ENCODE peak calls at places on chromosome 17, in eight cellular contexts. H, E, M, P, I, J, W and Q are unnamed samples.

GRCh38 chr17:80892019-80892855 is 99.4 kb upstream of the CHMP6 start:
- DNase-seq in J (peak), E (peak), P (peak), H (no peak), I (peak), W (peak), M (peak), Q (peak)

GRCh38 chr17:51487947-51488346 is 227.6 kb downstream of the UTP18 start:
- DNase-seq in M (no peak), E (no peak), J (no peak), W (no peak), H (no peak), P (no peak), I (no peak), Q (no peak)

GRCh38 chr17:73595068-73595865 is 49.0 kb downstream of the SDK2 start:
- DNase-seq in J (peak), I (peak), P (peak), E (peak), W (no peak), H (no peak), M (no peak), Q (no peak)

GRCh38 chr17:80716986-80717385 is 172.3 kb downstream of the RPTOR start:
- DNase-seq in W (no peak), M (no peak), P (no peak), I (no peak), J (no peak), H (no peak), E (no peak), Q (no peak)

GRCh38 chr17:77744268-77744988 is 214.1 kb upstream of the TNRC6C start:
- DNase-seq in I (no peak), E (no peak), J (no peak), M (no peak), P (peak), H (no peak), W (no peak), Q (no peak)

GRCh38 chr17:66654341-66654740 is 180.6 kb upstream of the CACNG5 start:
- DNase-seq in H (peak), E (no peak), I (no peak), M (peak), W (no peak), P (no peak), J (no peak), Q (no peak)

GRCh38 chr17:81380117-81380516 is 15.1 kb upstream of the BAHCC1 start:
- DNase-seq in J (no peak), P (no peak), W (no peak), H (no peak), I (no peak), M (no peak), E (no peak), Q (no peak)

GRCh38 chr17:36142806-36143205 is 33.6 kb downstream of the TBC1D3B start:
- DNase-seq in J (no peak), P (no peak), H (no peak), I (no peak), W (no peak), E (no peak), M (no peak), Q (no peak)

GRCh38 chr17:9291912-9292562 is 270.7 kb downstream of the NTN1 start:
- DNase-seq in J (peak), P (peak), M (peak), H (no peak), E (no peak), I (peak), W (no peak), Q (peak)

GRCh38 chr17:80361495-80362220 is 53.3 kb upstream of the ENDOV start:
- DNase-seq in E (no peak), P (peak), I (peak), W (no peak), H (no peak), J (no peak), M (no peak), Q (peak)

GRCh38 chr17:27293359-27293897 is 486 bp upstream of the WSB1 start:
- DNase-seq in E (no peak), J (no peak), W (no peak), I (no peak), M (no peak), H (no peak), P (no peak), Q (no peak)

GRCh38 chr17:50093246-50093645 is 1.9 kb upstream of the PDK2 start:
- DNase-seq in J (no peak), I (no peak), M (no peak), H (no peak), W (no peak), E (no peak), P (no peak), Q (no peak)

GRCh38 chr17:17971431-17972125 is 622 bp downstream of the TOM1L2 start:
- DNase-seq in M (peak), I (peak), E (peak), J (peak), P (peak), H (peak), W (no peak), Q (no peak)

GRCh38 chr17:39954876-39955275 is 7.9 kb upstream of the GSDMA start:
- DNase-seq in H (no peak), J (no peak), W (no peak), I (no peak), P (no peak), M (no peak), E (no peak), Q (no peak)

GRCh38 chr17:38728290-38728831 is 1.8 kb upstream of the CISD3 start:
- DNase-seq in I (no peak), W (no peak), J (no peak), P (no peak), H (no peak), M (no peak), E (no peak), Q (no peak)

GRCh38 chr17:64269687-64270649 is 6.9 kb upstream of the TEX2 start:
- DNase-seq in M (no peak), J (no peak), P (peak), H (no peak), E (no peak), W (no peak), I (no peak), Q (no peak)

GRCh38 chr17:60421273-60422161 is 772 bp upstream of the CHCT1 start:
- DNase-seq in I (peak), W (peak), M (peak), E (peak), J (peak), P (peak), H (peak), Q (peak)

GRCh38 chr17:82281502-82282238 is 8.2 kb upstream of the CSNK1D start:
- DNase-seq in H (no peak), I (no peak), M (no peak), J (no peak), P (no peak), E (peak), W (no peak), Q (no peak)

GRCh38 chr17:49193513-49194296 is 16.7 kb downstream of the GNGT2 start:
- DNase-seq in E (peak), H (no peak), W (peak), J (peak), I (peak), M (peak), P (peak), Q (peak)

GRCh38 chr17:42457107-42457787 is 1.4 kb upstream of the ATP6V0A1 start:
- DNase-seq in H (no peak), P (no peak), M (no peak), I (no peak), W (no peak), E (no peak), J (no peak), Q (no peak)

GRCh38 chr17:7208027-7208571 is 11.5 kb downstream of the DLG4 start:
- DNase-seq in W (no peak), I (no peak), P (no peak), J (no peak), H (no peak), E (no peak), M (no peak), Q (no peak)

GRCh38 chr17:6639651-6640535 is 618 bp downstream of the KIAA0753 start:
- DNase-seq in M (peak), J (no peak), I (no peak), H (no peak), W (no peak), P (peak), E (peak), Q (peak)

GRCh38 chr17:58691701-58692238 is at the start of gene TEX14:
- DNase-seq in W (no peak), M (no peak), J (no peak), I (no peak), E (no peak), P (peak), H (no peak), Q (no peak)

GRCh38 chr17:73357318-73357717 is 45.5 kb upstream of the CDC42EP4 start:
- DNase-seq in H (no peak), M (no peak), J (no peak), E (no peak), I (no peak), W (no peak), P (no peak), Q (no peak)

GRCh38 chr17:74512041-74512440 is 19.2 kb downstream of the CD300LB start:
- DNase-seq in M (peak), I (no peak), J (no peak), E (no peak), P (peak), W (no peak), H (no peak), Q (no peak)

GRCh38 chr17:80864751-80865150 is 126.9 kb upstream of the CHMP6 start:
- DNase-seq in W (no peak), M (no peak), E (peak), H (no peak), P (no peak), I (no peak), J (no peak), Q (no peak)

GRCh38 chr17:1399366-1399678 is 700 bp downstream of the YWHAE start:
- DNase-seq in E (peak), I (no peak), J (no peak), H (no peak), P (peak), W (no peak), M (no peak), Q (no peak)

GRCh38 chr17:2222901-2223616 is 80.5 kb downstream of the SMG6 start:
- DNase-seq in J (no peak), W (no peak), P (peak), H (no peak), M (peak), I (no peak), E (no peak), Q (no peak)

GRCh38 chr17:40956401-40957254 is 10.1 kb downstream of the KRT39 start:
- DNase-seq in P (no peak), M (peak), J (no peak), W (no peak), I (no peak), H (no peak), E (no peak), Q (peak)

GRCh38 chr17:14359251-14359939 is 58.5 kb downstream of the HS3ST3B1 start:
- DNase-seq in I (no peak), E (no peak), M (no peak), J (no peak), P (no peak), H (no peak), W (no peak), Q (no peak)

GRCh38 chr17:69117855-69118758 is 23.6 kb downstream of the ABCA6 start:
- DNase-seq in M (no peak), W (no peak), J (no peak), H (no peak), I (no peak), E (no peak), P (no peak), Q (no peak)

GRCh38 chr17:10799407-10799806 is 4.5 kb downstream of the TMEM238L start:
- DNase-seq in I (no peak), E (no peak), M (no peak), W (no peak), P (no peak), J (no peak), H (no peak), Q (no peak)

GRCh38 chr17:2711608-2712299 is at the start of gene CLUH:
- DNase-seq in P (peak), E (peak), H (peak), I (peak), W (peak), J (peak), M (peak), Q (peak)

GRCh38 chr17:79923974-79924638 is 84.9 kb upstream of the CBX4 start:
- DNase-seq in W (no peak), P (no peak), J (peak), E (no peak), I (no peak), M (no peak), H (no peak), Q (no peak)